ENCODE peak calls at places on chromosomes 4 and X, in five cellular contexts. M is stimulated activated CD4-positive, alpha-beta T cell treated with anti-CD3 and anti-CD28 coated beads, Interleukin-15, amount 100 ng/mL, for 1 hour; P is mammary epithelial cell; I is GM13977; Z is heart right ventricle. H is an unnamed sample.
A peak's percentile ranks its signal among the peaks of the same experiment; 100 is the strongest.

GRCh38 chr4:132540797-132541196 is 608.3 kb upstream of the PCDH10 start:
- DNase-seq in M (no peak), I (no peak), P (no peak), Z (no peak), H (no peak)

GRCh38 chrX:111181883-111182400 is 86.0 kb downstream of the PAK3 start:
- DNase-seq in M (no peak), Z (no peak), P (no peak), I (no peak), H (no peak)

GRCh38 chr4:158193171-158193749 is 17.0 kb upstream of the TMEM144 start:
- DNase-seq in I (peak; percentile 12), P (no peak), Z (no peak), M (no peak), H (no peak)

GRCh38 chr4:5371415-5372190 is 320.3 kb downstream of the STK32B start:
- DNase-seq in P (no peak), I (no peak), M (no peak), Z (no peak), H (peak; percentile 27)

GRCh38 chr4:5905714-5906113 is 12.8 kb upstream of the CRMP1 start:
- DNase-seq in M (no peak), P (no peak), I (no peak), Z (no peak), H (no peak)

GRCh38 chr4:170047774-170048354 is 21.7 kb upstream of the MFAP3L start:
- DNase-seq in Z (no peak), I (peak; percentile 42), P (peak; percentile 25), M (no peak), H (peak; percentile 87)

GRCh38 chr4:147492301-147492700 is 11.4 kb downstream of the EDNRA start:
- DNase-seq in M (no peak), Z (no peak), I (no peak), P (no peak), H (no peak)

GRCh38 chrX:38561951-38562719 is 793 bp downstream of the TSPAN7 start:
- DNase-seq in I (no peak), P (no peak), Z (peak; percentile 21), M (no peak), H (no peak)

GRCh38 chrX:118523920-118524319 is 28.3 kb downstream of the DOCK11 start:
- DNase-seq in P (no peak), M (no peak), Z (no peak), I (no peak), H (no peak)

GRCh38 chr4:113106076-113106475 is 56.6 kb downstream of the ANK2 start:
- DNase-seq in P (peak; percentile 10), M (no peak), I (peak; percentile 5), Z (no peak), H (no peak)